ENCODE peak calls at places on chromosome 22, in seven cellular contexts. H, V, T, P, B, S and E are unnamed samples.

GRCh38 chr22:19731736-19732135 is 8.4 kb downstream of the GP1BB start:
- DNase-seq in H (no peak), V (no peak), T (no peak), P (no peak), B (no peak), S (no peak), E (no peak)

GRCh38 chr22:42895087-42895486 is 38.0 kb upstream of the ARFGAP3 start:
- DNase-seq in H (no peak), V (no peak), T (no peak), P (no peak), B (no peak), S (peak), E (no peak)

GRCh38 chr22:22010358-22010757 is 27.8 kb upstream of the TOP3B start:
- DNase-seq in H (no peak), V (no peak), T (no peak), P (no peak), B (no peak), S (no peak), E (no peak)

GRCh38 chr22:32340437-32340836 is 17.2 kb upstream of the RFPL3 start:
- DNase-seq in H (no peak), V (no peak), T (no peak), P (no peak), B (peak), S (no peak), E (no peak)

GRCh38 chr22:28283025-28283654 is 364.1 kb upstream of the PITPNB start:
- DNase-seq in H (no peak), V (no peak), T (no peak), P (peak), B (no peak), S (peak), E (no peak)

GRCh38 chr22:30591191-30591587 is 521 bp downstream of the PES1 start:
- DNase-seq in H (no peak), V (no peak), T (no peak), P (peak), B (no peak), S (peak), E (peak)

GRCh38 chr22:23533771-23534191 is 46.3 kb downstream of the IGLL1 start:
- DNase-seq in H (no peak), V (peak), T (no peak), P (peak), B (no peak), S (no peak), E (no peak)

GRCh38 chr22:19204640-19205039 is 26.1 kb upstream of the SLC25A1 start:
- DNase-seq in H (no peak), V (no peak), T (no peak), P (no peak), B (no peak), S (no peak), E (no peak)

GRCh38 chr22:25199726-25200520 is at the start of gene CRYBB3:
- DNase-seq in H (no peak), V (no peak), T (peak), P (no peak), B (no peak), S (no peak), E (no peak)

GRCh38 chr22:44097263-44098020 is 73.3 kb downstream of the PARVB start:
- DNase-seq in H (no peak), V (no peak), T (no peak), P (no peak), B (no peak), S (no peak), E (no peak)

GRCh38 chr22:40588726-40589125 is 47.8 kb downstream of the MRTFA start:
- DNase-seq in H (no peak), V (no peak), T (no peak), P (peak), B (no peak), S (peak), E (peak)

GRCh38 chr22:19879996-19880785 is 25.5 kb upstream of the GNB1L start:
- DNase-seq in H (no peak), V (no peak), T (no peak), P (no peak), B (peak), S (no peak), E (no peak)

GRCh38 chr22:26658671-26659478 is 1.5 kb downstream of the MIAT start:
- DNase-seq in H (no peak), V (peak), T (peak), P (peak), B (peak), S (peak), E (peak)
- H3K4me3 ChIP-seq in H (peak), V (peak), T (peak), P (peak), B (no peak), S (peak), E (no peak)

DNA sequence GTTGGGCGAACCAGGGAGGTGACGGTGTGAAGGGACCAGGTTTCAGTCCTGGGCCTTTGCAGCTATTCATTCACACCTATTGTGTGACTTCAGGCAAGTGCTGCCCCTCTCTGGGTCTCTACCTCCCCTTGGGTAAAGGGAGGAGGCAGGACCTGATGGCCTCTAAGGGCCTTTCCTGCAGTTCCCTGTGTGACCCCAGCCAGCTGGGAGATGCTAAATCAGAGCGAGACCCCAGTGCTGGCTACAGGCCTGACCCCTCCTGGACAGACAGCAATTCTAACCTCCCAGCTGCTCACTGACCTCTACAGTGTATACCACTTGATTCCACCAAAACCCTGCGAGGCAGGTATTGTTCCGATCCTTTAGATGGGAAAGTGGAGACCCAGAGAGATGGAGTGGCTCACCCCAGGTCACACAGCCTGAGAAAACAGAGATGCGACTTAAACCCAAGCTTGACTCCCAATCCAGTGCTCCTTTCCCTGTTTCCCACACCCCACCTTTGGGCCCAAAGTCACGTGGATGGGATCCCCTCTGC is 6.2 kb downstream of the MAFF start:
- DNase-seq in H (no peak), V (no peak), T (no peak), P (no peak), B (no peak), S (no peak), E (no peak)
- TF ChIP-seq CTCF in H (no peak), V (no peak), T (no peak), P (no peak), B (no peak), S (no peak), E (no peak)

GRCh38 chr22:37591823-37592404 is 12.0 kb upstream of the LGALS2 start:
- DNase-seq in H (no peak), V (no peak), T (no peak), P (no peak), B (no peak), S (no peak), E (no peak)
- H3K4me3 ChIP-seq in H (peak), V (no peak), T (peak), P (no peak), B (no peak), S (peak), E (no peak)

GRCh38 chr22:48348855-48349254 is 1478.8 kb downstream of the BRD1 start:
- DNase-seq in H (no peak), V (no peak), T (no peak), P (no peak), B (no peak), S (no peak), E (no peak)
- TF ChIP-seq CTCF in H (no peak), V (no peak), T (no peak), P (no peak), B (no peak), S (no peak), E (no peak)

GRCh38 chr22:36028646-36029405 is at the start of gene RBFOX2:
- DNase-seq in H (peak), V (peak), T (peak), P (peak), B (peak), S (peak), E (peak)

GRCh38 chr22:36027960-36028645 is 521 bp downstream of the RBFOX2 start:
- DNase-seq in H (no peak), V (peak), T (peak), P (no peak), B (peak), S (no peak), E (no peak)

GRCh38 chr22:36026741-36027140 is 1.9 kb downstream of the RBFOX2 start:
- DNase-seq in H (no peak), V (no peak), T (no peak), P (peak), B (no peak), S (peak), E (peak)

GRCh38 chr22:36027579-36027959 is 1.1 kb downstream of the RBFOX2 start:
- DNase-seq in H (no peak), V (peak), T (peak), P (no peak), B (no peak), S (no peak), E (no peak)

DNA sequence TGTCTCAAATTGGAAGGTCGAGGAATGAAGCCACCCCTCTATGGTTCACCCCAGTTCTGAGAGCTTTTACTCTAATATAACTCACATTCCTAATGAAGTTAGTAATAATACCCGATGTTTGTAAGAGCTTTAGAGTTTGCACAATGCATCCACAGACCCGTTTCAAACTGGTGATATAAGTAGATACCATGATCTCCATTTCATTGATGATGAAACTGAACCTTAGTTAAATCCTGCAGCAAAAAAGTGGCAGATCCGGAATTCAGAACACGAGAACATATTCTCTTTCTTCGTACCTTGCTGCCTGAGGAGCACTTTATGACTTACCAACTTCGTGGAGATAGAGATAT is 757 bp upstream of the RBFOX2 start:
- DNase-seq in H (no peak), V (no peak), T (no peak), P (no peak), B (no peak), S (no peak), E (no peak)
- H3K4me3 ChIP-seq in H (peak), V (peak), T (peak), P (peak), B (no peak), S (peak), E (peak)

GRCh38 chr22:50459443-50460140 is 15.2 kb downstream of the SBF1 start:
- DNase-seq in H (no peak), V (no peak), T (no peak), P (no peak), B (no peak), S (no peak), E (no peak)
- TF ChIP-seq CTCF in H (no peak), V (no peak), T (no peak), P (no peak), B (no peak), S (no peak), E (no peak)

GRCh38 chr22:49332691-49333090 is 495.0 kb downstream of the BRD1 start:
- DNase-seq in H (no peak), V (no peak), T (no peak), P (no peak), B (no peak), S (no peak), E (no peak)

GRCh38 chr22:49331223-49331815 is 496.4 kb downstream of the BRD1 start:
- DNase-seq in H (no peak), V (no peak), T (no peak), P (no peak), B (no peak), S (no peak), E (no peak)

GRCh38 chr22:49333206-49333605 is 494.5 kb downstream of the BRD1 start:
- DNase-seq in H (no peak), V (no peak), T (no peak), P (no peak), B (peak), S (no peak), E (no peak)

GRCh38 chr22:49330421-49331222 is 497.1 kb downstream of the BRD1 start:
- DNase-seq in H (no peak), V (no peak), T (no peak), P (no peak), B (peak), S (no peak), E (no peak)

GRCh38 chr22:49331878-49332277 is 495.8 kb downstream of the BRD1 start:
- DNase-seq in H (no peak), V (no peak), T (no peak), P (no peak), B (peak), S (no peak), E (no peak)
- H3K4me3 ChIP-seq in H (no peak), V (no peak), T (no peak), P (no peak), B (no peak), S (no peak), E (no peak)

DNA sequence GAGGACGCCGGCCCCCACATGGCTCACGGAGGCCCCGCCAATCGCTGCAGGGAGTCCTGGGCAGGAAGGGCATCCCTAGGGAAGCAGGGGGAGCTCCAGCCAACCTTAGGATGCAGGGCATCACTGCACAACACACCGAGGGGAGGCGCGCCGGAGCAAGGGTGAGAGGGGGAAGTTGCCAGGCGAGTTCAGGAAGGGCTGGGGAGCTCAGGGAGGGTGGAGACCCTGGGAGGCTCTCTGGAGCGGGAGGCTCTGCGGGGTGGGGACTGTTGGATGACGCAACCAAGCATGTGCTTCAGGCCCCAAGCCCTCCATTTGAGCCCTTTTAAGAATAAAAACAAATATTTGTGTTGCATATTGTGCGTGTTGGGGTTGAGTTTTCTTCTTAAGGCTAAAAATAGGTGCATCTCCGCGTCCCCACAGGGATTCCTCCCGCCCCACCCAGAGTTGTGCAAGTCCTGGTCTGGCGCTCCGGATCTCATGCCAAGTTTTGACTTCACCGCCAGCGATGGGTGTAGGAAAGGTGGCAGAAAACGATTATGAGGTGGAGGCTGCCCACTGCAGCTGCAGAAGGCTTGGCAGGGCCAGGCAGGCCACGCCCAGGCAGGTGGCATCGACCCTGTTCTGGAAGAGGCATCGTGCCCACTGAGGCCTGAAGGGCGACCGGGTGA is 65.2 kb downstream of the WNT7B start:
- DNase-seq in H (peak), V (no peak), T (no peak), P (peak), B (peak), S (peak), E (peak)
- TF ChIP-seq CTCF in H (no peak), V (no peak), T (no peak), P (no peak), B (no peak), S (no peak), E (peak)